ENCODE peak calls at places on chromosomes 1 and 21, in eight cellular contexts. C, W, V, O, D, Y, U and I are unnamed samples.

GRCh38 chr1:95742591-95743089 is 508.6 kb downstream of the RWDD3 start:
- DNase-seq in D (no peak), O (peak), W (no peak), U (no peak), C (no peak), Y (no peak), V (no peak), I (no peak)

GRCh38 chr1:227661495-227661894 is 73.6 kb downstream of the JMJD4 start:
- DNase-seq in Y (no peak), W (no peak), C (no peak), V (no peak), U (no peak), O (no peak), D (no peak), I (no peak)

GRCh38 chr1:66353207-66353606 is 180.7 kb upstream of the SGIP1 start:
- DNase-seq in Y (peak), C (no peak), W (no peak), O (no peak), D (no peak), V (no peak), U (peak), I (no peak)

GRCh38 chr1:93616221-93616995 is 65.2 kb downstream of the BCAR3 start:
- DNase-seq in Y (no peak), C (no peak), D (no peak), O (no peak), U (no peak), W (no peak), V (no peak), I (no peak)

GRCh38 chr1:85894651-85895050 is 186.4 kb upstream of the ZNHIT6 start:
- DNase-seq in O (no peak), U (peak), W (no peak), V (no peak), D (peak), Y (no peak), C (peak), I (no peak)

GRCh38 chr1:43979528-43980254 is 681 bp downstream of the B4GALT2 start:
- DNase-seq in O (peak), C (peak), W (no peak), D (no peak), U (peak), V (peak), Y (no peak), I (no peak)

GRCh38 chr1:5286244-5286643 is 631.8 kb downstream of the AJAP1 start:
- DNase-seq in W (no peak), Y (no peak), C (peak), U (no peak), O (no peak), V (peak), D (no peak), I (no peak)

GRCh38 chr1:77639056-77639455 is 43.4 kb downstream of the ZZZ3 start:
- DNase-seq in O (no peak), Y (no peak), V (no peak), C (no peak), D (peak), U (peak), W (no peak), I (no peak)

GRCh38 chr1:2313651-2314296 is 77.6 kb downstream of the MORN1 start:
- DNase-seq in C (no peak), D (no peak), W (no peak), U (peak), O (no peak), Y (no peak), V (peak), I (no peak)

GRCh38 chr1:240242601-240243144 is 151.0 kb downstream of the FMN2 start:
- DNase-seq in C (no peak), O (no peak), V (no peak), Y (no peak), U (no peak), D (peak), W (no peak), I (no peak)

GRCh38 chr1:236021424-236022135 is 43.3 kb downstream of the NID1 start:
- DNase-seq in V (no peak), D (no peak), C (no peak), U (no peak), O (no peak), W (no peak), Y (peak), I (no peak)

GRCh38 chr1:208598021-208598420 is 353.8 kb upstream of the PLXNA2 start:
- DNase-seq in W (no peak), Y (no peak), O (no peak), U (no peak), D (no peak), C (no peak), V (no peak), I (no peak)

GRCh38 chr1:225426395-225427248 is 1.2 kb downstream of the LBR start:
- DNase-seq in C (peak), O (no peak), Y (no peak), V (peak), U (peak), D (peak), W (no peak), I (no peak)

GRCh38 chr1:200180821-200181220 is 153.3 kb downstream of the NR5A2 start:
- DNase-seq in V (no peak), C (no peak), U (peak), Y (no peak), W (no peak), O (no peak), D (peak), I (no peak)

GRCh38 chr1:224626042-224626441 is 9.9 kb downstream of the CNIH3 start:
- DNase-seq in V (no peak), C (no peak), D (no peak), O (no peak), Y (no peak), U (no peak), W (no peak), I (no peak)

GRCh38 chr21:15063821-15064575 is 802 bp downstream of the NRIP1 start:
- DNase-seq in W (peak), D (no peak), O (no peak), C (no peak), U (peak), V (peak), Y (no peak), I (no peak)